ENCODE peak calls at places on chromosomes 6 and 20, in five cellular contexts. K, J, Y, O and F are unnamed samples.

GRCh38 chr6:137780447-137781034 is 86.5 kb upstream of the TNFAIP3 start:
- DNase-seq in K (no peak), J (no peak), Y (no peak), O (no peak), F (no peak)

GRCh38 chr20:30815577-30816181 is 441.8 kb upstream of the DEFB115 start:
- DNase-seq in K (no peak), J (no peak), Y (no peak), O (no peak), F (no peak)

GRCh38 chr20:62668441-62669027 is 26.2 kb downstream of the SLCO4A1 start:
- DNase-seq in K (peak; percentile 83), J (peak; percentile 62), Y (peak; percentile 67), O (peak; percentile 76), F (peak; percentile 86)

GRCh38 chr6:87830834-87831374 is 128.9 kb upstream of the AKIRIN2 start:
- DNase-seq in K (no peak), J (no peak), Y (no peak), O (no peak), F (no peak)

GRCh38 chr6:123534264-123534663 is 102.5 kb downstream of the TRDN start:
- DNase-seq in K (no peak), J (no peak), Y (no peak), O (no peak), F (peak; percentile 22)

GRCh38 chr20:62964700-62965099 is 12.2 kb downstream of the SLC17A9 start:
- DNase-seq in K (no peak), J (no peak), Y (no peak), O (no peak), F (no peak)

GRCh38 chr20:33793011-33793931 is 17.9 kb upstream of the CHMP4B start:
- DNase-seq in K (peak; percentile 51), J (no peak), Y (peak; percentile 58), O (no peak), F (no peak)

GRCh38 chr6:4220619-4221018 is 85.2 kb upstream of the ECI2 start:
- DNase-seq in K (peak; percentile 47), J (no peak), Y (no peak), O (no peak), F (peak; percentile 61)

GRCh38 chr6:154518386-154518785 is 7.9 kb upstream of the CNKSR3 start:
- DNase-seq in K (no peak), J (no peak), Y (no peak), O (no peak), F (no peak)

GRCh38 chr6:101605874-101606273 is 212.4 kb downstream of the GRIK2 start:
- DNase-seq in K (no peak), J (no peak), Y (peak; percentile 13), O (no peak), F (no peak)

GRCh38 chr6:140438346-140438735 is 1063.9 kb upstream of the CITED2 start:
- DNase-seq in K (no peak), J (no peak), Y (no peak), O (no peak), F (peak; percentile 37)

GRCh38 chr6:15207923-15208322 is 37.9 kb upstream of the JARID2 start:
- DNase-seq in K (peak; percentile 4), J (no peak), Y (peak; percentile 43), O (no peak), F (peak; percentile 15)

GRCh38 chr6:111782161-111782809 is 91.0 kb downstream of the FYN start:
- DNase-seq in K (no peak), J (no peak), Y (no peak), O (no peak), F (no peak)

GRCh38 chr6:132960720-132961119 is 146.4 kb downstream of the RPS12 start:
- DNase-seq in K (no peak), J (no peak), Y (peak; percentile 40), O (no peak), F (peak; percentile 6)

GRCh38 chr20:45817652-45818194 is 5.3 kb downstream of the UBE2C start:
- DNase-seq in K (peak; percentile 66), J (no peak), Y (peak; percentile 82), O (no peak), F (peak; percentile 89)

GRCh38 chr6:133609404-133610270 is 279.3 kb upstream of the TCF21 start:
- DNase-seq in K (peak; percentile 100), J (no peak), Y (peak; percentile 99), O (no peak), F (peak; percentile 98)

GRCh38 chr6:170405311-170405975 is 98.9 kb downstream of the FAM120B start:
- DNase-seq in K (peak; percentile 94), J (no peak), Y (peak; percentile 97), O (no peak), F (peak; percentile 97)

GRCh38 chr6:156980515-156980914 is 203.3 kb downstream of the ARID1B start:
- DNase-seq in K (no peak), J (no peak), Y (no peak), O (no peak), F (no peak)

GRCh38 chr6:4281341-4282293 is 146.2 kb upstream of the ECI2 start:
- DNase-seq in K (peak; percentile 31), J (no peak), Y (peak; percentile 63), O (peak; percentile 69), F (peak; percentile 15)

GRCh38 chr6:37131104-37131959 is 38.6 kb upstream of the PIM1 start:
- DNase-seq in K (no peak), J (peak; percentile 75), Y (peak; percentile 77), O (no peak), F (peak; percentile 41)

GRCh38 chr6:4853349-4853748 is 77.1 kb downstream of the CDYL start:
- DNase-seq in K (no peak), J (no peak), Y (no peak), O (no peak), F (no peak)

GRCh38 chr6:163860194-163861081 is 445.9 kb downstream of the QKI start:
- DNase-seq in K (peak; percentile 39), J (no peak), Y (peak; percentile 26), O (no peak), F (peak; percentile 50)

GRCh38 chr6:33207569-33208088 is 671 bp upstream of the RING1 start:
- DNase-seq in K (peak; percentile 52), J (peak; percentile 57), Y (peak; percentile 55), O (no peak), F (peak; percentile 61)

DNA sequence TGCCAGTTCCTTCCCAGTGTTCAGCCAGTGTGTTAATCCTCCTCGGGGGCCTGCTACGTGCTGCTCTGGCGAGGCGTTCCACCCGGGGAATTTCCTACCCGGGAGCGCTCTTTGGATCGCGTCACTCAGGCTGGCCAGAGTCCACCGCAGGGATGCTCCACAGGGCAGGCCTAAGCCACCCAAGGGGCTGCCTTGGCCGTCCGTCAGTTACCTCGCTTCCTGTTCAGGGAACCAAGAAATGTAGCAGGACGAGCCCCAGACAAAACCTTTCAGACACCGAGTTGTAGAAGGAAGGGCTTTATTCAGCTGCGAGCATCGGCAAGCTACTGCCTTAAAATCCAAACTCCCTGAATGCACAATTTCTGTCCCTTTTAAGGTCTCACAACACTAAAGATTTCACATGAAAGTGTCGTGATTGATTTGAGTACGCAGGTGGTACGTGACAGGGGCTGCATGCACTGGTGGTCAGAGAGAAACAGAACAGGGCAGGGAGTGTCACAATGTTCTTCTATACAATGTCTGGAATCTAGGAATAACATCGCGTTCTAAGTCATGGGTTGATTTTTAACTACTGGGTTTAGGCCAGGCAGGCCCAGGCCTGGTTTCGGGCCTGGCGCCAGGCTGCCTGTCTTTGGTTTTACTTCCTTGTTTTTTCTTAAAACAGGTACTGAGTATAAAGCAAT is 15.7 kb upstream of the POU5F1 start:
- DNase-seq in K (no peak), J (peak; percentile 65), Y (no peak), O (no peak), F (peak; percentile 24)
- H3K4me3 ChIP-seq in K (no peak overlapping the region), J (peak overlapping the region; percentile 37), Y (no peak overlapping the region), O (no peak overlapping the region), F (no peak overlapping the region)

GRCh38 chr6:3206339-3207015 is 21.0 kb downstream of the TUBB2B start:
- DNase-seq in K (no peak), J (no peak), Y (no peak), O (no peak), F (no peak)
- TF ChIP-seq CTCF in K (no peak), J (no peak), Y (no peak), O (no peak), F (no peak)

GRCh38 chr6:26300359-26300758 is 64.6 kb upstream of the BTN3A2 start:
- DNase-seq in K (no peak), J (no peak), Y (no peak), O (no peak), F (no peak)

GRCh38 chr6:26301638-26302037 is 63.4 kb upstream of the BTN3A2 start:
- DNase-seq in K (no peak), J (no peak), Y (no peak), O (no peak), F (no peak)

GRCh38 chr6:26300828-26301227 is 64.2 kb upstream of the BTN3A2 start:
- DNase-seq in K (no peak), J (no peak), Y (no peak), O (no peak), F (no peak)

GRCh38 chr6:26300043-26300331 is 65.0 kb upstream of the BTN3A2 start:
- DNase-seq in K (no peak), J (no peak), Y (no peak), O (no peak), F (no peak)

GRCh38 chr6:26299286-26300042 is 65.5 kb upstream of the BTN3A2 start:
- DNase-seq in K (no peak), J (no peak), Y (no peak), O (no peak), F (peak; percentile 65)
- H3K4me3 ChIP-seq in K (peak overlapping the region; percentile 3), J (no peak overlapping the region), Y (peak overlapping the region; percentile 11), O (peak overlapping the region; percentile 31), F (no peak overlapping the region)

DNA sequence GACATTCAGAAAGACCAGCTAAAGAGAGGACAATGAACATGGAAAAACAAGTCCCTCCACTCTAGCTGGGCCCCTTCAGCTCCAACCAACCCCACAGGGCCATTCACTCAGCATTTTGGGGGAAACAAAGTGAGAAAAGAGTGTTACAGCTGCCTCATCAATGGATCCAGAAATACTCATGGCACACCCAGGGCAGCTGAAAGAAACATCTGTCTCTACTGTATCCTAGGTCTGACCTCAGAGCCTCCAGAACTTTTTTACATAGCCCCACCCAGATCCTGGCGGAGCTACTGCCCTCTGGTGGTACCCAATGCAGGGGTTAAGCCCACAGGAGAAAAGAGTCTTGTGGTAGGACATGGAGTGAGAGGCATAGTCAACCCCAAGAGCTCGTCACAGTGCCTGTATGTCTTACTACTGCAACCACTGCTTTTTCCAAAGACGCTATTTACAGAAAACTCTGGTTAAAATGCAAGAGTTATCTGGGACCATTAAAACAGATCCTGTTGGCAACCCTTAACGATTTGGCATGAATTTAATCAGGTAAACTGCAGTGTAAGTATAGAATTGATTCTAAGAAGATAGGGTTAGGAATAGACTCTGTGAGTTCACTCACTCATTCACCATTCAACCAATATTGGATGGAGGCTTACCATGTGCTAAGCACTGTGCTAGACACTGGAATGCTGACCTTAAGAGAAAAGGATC is 37.4 kb upstream of the FAM83C start:
- DNase-seq in K (peak; percentile 44), J (no peak), Y (no peak), O (no peak), F (peak; percentile 60)
- TF ChIP-seq CTCF in K (peak; percentile 53), J (no peak), Y (peak; percentile 59), O (no peak), F (peak; percentile 67)